ENCODE peak calls at places on chromosomes 11 and 22, in nine cellular contexts. O, Y, T, Z, S, W, A, L and P are unnamed samples.

GRCh38 chr11:17298302-17298701 is 21.8 kb downstream of the NUCB2 start:
- DNase-seq in O (no peak), Y (no peak), T (no peak), Z (no peak), S (peak; percentile 3), W (no peak), A (no peak), L (no peak), P (no peak)

GRCh38 chr22:37103696-37104452 is 5.6 kb downstream of the TMPRSS6 start:
- DNase-seq in O (no peak), Y (no peak), T (no peak), Z (no peak), S (no peak), W (no peak), A (no peak), L (no peak), P (no peak)

GRCh38 chr22:19799322-19800190 is 39.0 kb downstream of the TBX1 start:
- DNase-seq in O (no peak), Y (no peak), T (peak; percentile 94), Z (peak; percentile 84), S (no peak), W (peak; percentile 81), A (no peak), L (no peak), P (no peak)

GRCh38 chr11:133889893-133890292 is 44.6 kb upstream of the SPATA19 start:
- DNase-seq in O (no peak), Y (no peak), T (no peak), Z (no peak), S (no peak), W (no peak), A (no peak), L (no peak), P (no peak)

GRCh38 chr11:72643547-72643946 is 30.7 kb downstream of the PDE2A start:
- DNase-seq in O (no peak), Y (no peak), T (peak; percentile 18), Z (no peak), S (no peak), W (peak; percentile 16), A (no peak), L (no peak), P (no peak)

GRCh38 chr22:19431641-19432091 is at the start of gene HIRA:
- DNase-seq in O (peak; percentile 76), Y (peak; percentile 66), T (peak; percentile 83), Z (no peak), S (peak; percentile 77), W (peak; percentile 48), A (peak; percentile 83), L (peak; percentile 65), P (peak; percentile 47)

GRCh38 chr11:65776710-65777141 is 4.0 kb downstream of the AP5B1 start:
- DNase-seq in O (no peak), Y (no peak), T (no peak), Z (no peak), S (no peak), W (no peak), A (no peak), L (no peak), P (no peak)

GRCh38 chr22:21054714-21055563 is 9.2 kb downstream of the LRRC74B start:
- DNase-seq in O (no peak), Y (no peak), T (no peak), Z (no peak), S (no peak), W (no peak), A (no peak), L (no peak), P (no peak)

GRCh38 chr11:125063429-125064043 is 431 bp downstream of the SLC37A2 start:
- DNase-seq in O (no peak), Y (no peak), T (no peak), Z (no peak), S (no peak), W (no peak), A (no peak), L (no peak), P (no peak)

GRCh38 chr11:123178166-123178565 is 16.9 kb downstream of the CLMP start:
- DNase-seq in O (no peak), Y (no peak), T (no peak), Z (no peak), S (no peak), W (no peak), A (no peak), L (no peak), P (no peak)

GRCh38 chr11:113477321-113477720 is 2.1 kb upstream of the DRD2 start:
- DNase-seq in O (no peak), Y (no peak), T (no peak), Z (no peak), S (no peak), W (no peak), A (no peak), L (no peak), P (no peak)

GRCh38 chr11:79440451-79441158 is at the start of gene TENM4:
- DNase-seq in O (peak; percentile 79), Y (no peak), T (peak; percentile 90), Z (peak; percentile 50), S (peak; percentile 89), W (peak; percentile 66), A (peak; percentile 67), L (peak; percentile 42), P (peak; percentile 40)

GRCh38 chr11:122108192-122108799 is 7.7 kb downstream of the BLID start:
- DNase-seq in O (no peak), Y (no peak), T (peak; percentile 60), Z (no peak), S (peak; percentile 69), W (no peak), A (peak; percentile 58), L (peak; percentile 57), P (no peak)

GRCh38 chr11:95650271-95650670 is 139.3 kb downstream of the FAM76B start:
- DNase-seq in O (no peak), Y (no peak), T (no peak), Z (no peak), S (no peak), W (no peak), A (no peak), L (no peak), P (no peak)

GRCh38 chr11:914747-915493 is 4.3 kb upstream of the CHID1 start:
- DNase-seq in O (no peak), Y (no peak), T (no peak), Z (no peak), S (peak; percentile 60), W (no peak), A (peak; percentile 56), L (no peak), P (no peak)